ENCODE peak calls at places on chromosome 19, in ten cellular contexts. E is CD8-positive, alpha-beta T cell; C is CD8-positive, alpha-beta memory T cell; W is activated CD4-positive, alpha-beta T cell treated with anti-CD3 and anti-CD28 coated beads for 24 hours; N is stimulated activated CD8-positive, alpha-beta memory T cell treated with anti-CD3 and anti-CD28 coated beads, Interleukin-4, amount 100 ng/mL, for 24 hours; O is caudate nucleus; P is activated CD4-positive, CD25-positive, alpha-beta regulatory T cell treated with anti-CD3 and anti-CD28 coated beads, Interleukin-2, amount 50 U/mL, for 72 hours; M is lung microvascular endothelial cell; D is RCC 7860; V is stimulated activated CD4-positive, alpha-beta T cell treated with anti-CD3 and anti-CD28 coated beads, TNF-alpha, amount 100 ng/mL, for 48 hours. K is an unnamed sample.

GRCh38 chr19:42277821-42278809 is 9.1 kb downstream of the CIC start:
- DNase-seq in E (no peak), C (no peak), W (no peak), N (no peak), O (no peak), P (no peak), M (no peak), D (no peak), V (no peak), K (no peak)

GRCh38 chr19:52172347-52172746 is 926 bp upstream of the ZNF836 start:
- DNase-seq in E (no peak), C (no peak), W (no peak), N (no peak), O (no peak), P (no peak), M (no peak), D (no peak), V (no peak), K (no peak)

GRCh38 chr19:6947745-6948144 is 60.4 kb downstream of the ADGRE1 start:
- DNase-seq in E (no peak), C (no peak), W (no peak), N (no peak), O (no peak), P (peak; percentile 38), M (peak; percentile 42), D (peak; percentile 27), V (peak; percentile 29), K (no peak)

GRCh38 chr19:47350599-47350998 is 1.5 kb downstream of the DHX34 start:
- DNase-seq in E (no peak), C (no peak), W (no peak), N (no peak), O (no peak), P (no peak), M (no peak), D (no peak), V (no peak), K (no peak)

GRCh38 chr19:8578642-8579265 is 1.5 kb upstream of the MYO1F start:
- DNase-seq in E (peak; percentile 78), C (peak; percentile 75), W (peak; percentile 79), N (peak; percentile 75), O (peak; percentile 35), P (peak; percentile 83), M (peak; percentile 67), D (peak; percentile 16), V (peak; percentile 66), K (peak; percentile 72)

GRCh38 chr19:799076-799881 is 2.0 kb downstream of the PTBP1 start:
- DNase-seq in E (no peak), C (no peak), W (no peak), N (no peak), O (no peak), P (no peak), M (peak; percentile 73), D (peak; percentile 30), V (no peak), K (peak; percentile 32)

GRCh38 chr19:15962319-15962718 is 13.5 kb downstream of the OR10H4 start:
- DNase-seq in E (no peak), C (no peak), W (no peak), N (no peak), O (no peak), P (no peak), M (no peak), D (no peak), V (no peak), K (no peak)

GRCh38 chr19:50975766-50976165 is 6.4 kb upstream of the KLK6 start:
- DNase-seq in E (no peak), C (no peak), W (no peak), N (no peak), O (no peak), P (no peak), M (no peak), D (no peak), V (no peak), K (no peak)

GRCh38 chr19:29764322-29764721 is 47.5 kb upstream of the CCNE1 start:
- DNase-seq in E (no peak), C (no peak), W (no peak), N (no peak), O (no peak), P (no peak), M (no peak), D (no peak), V (no peak), K (no peak)

GRCh38 chr19:33391631-33392249 is 18.2 kb downstream of the CEBPG start:
- DNase-seq in E (no peak), C (no peak), W (no peak), N (no peak), O (no peak), P (no peak), M (no peak), D (no peak), V (no peak), K (no peak)

GRCh38 chr19:1408300-1409203 is 1.2 kb downstream of the DAZAP1 start:
- DNase-seq in E (peak; percentile 72), C (peak; percentile 72), W (peak; percentile 30), N (peak; percentile 48), O (no peak), P (peak; percentile 57), M (peak; percentile 60), D (peak; percentile 30), V (no peak), K (no peak)